ENCODE peak calls at places on chromosome 15, in seven cellular contexts. F is NCI-H1694 treated with DMSO at 0.1 percent for 48 hours; O is tibial nerve; R is stimulated activated CD8-positive, alpha-beta memory T cell treated with anti-CD3 and anti-CD28 coated beads, Interleukin-2, amount 100 ng/mL, for 48 hours; N is nephron progenitor cell; I is AG20443; G is NCI-H460. D is an unnamed sample.

GRCh38 chr15:34360298-34360697 is 6.7 kb downstream of the LPCAT4 start:
- DNase-seq in F (no peak), O (no peak), R (no peak), N (no peak), I (no peak), G (no peak), D (no peak)

GRCh38 chr15:32790352-32790999 is 72.7 kb downstream of the GREM1 start:
- DNase-seq in F (no peak), O (no peak), R (no peak), N (no peak), I (peak), G (no peak), D (peak)

GRCh38 chr15:85598203-85598602 is 196.5 kb downstream of the KLHL25 start:
- DNase-seq in F (no peak), O (no peak), R (no peak), N (no peak), I (no peak), G (no peak), D (no peak)

GRCh38 chr15:95127356-95127755 is 896.0 kb downstream of the MCTP2 start:
- DNase-seq in F (no peak), O (no peak), R (no peak), N (no peak), I (no peak), G (no peak), D (no peak)

GRCh38 chr15:62112616-62113593 is 46.1 kb downstream of the C2CD4A start:
- DNase-seq in F (no peak), O (no peak), R (no peak), N (no peak), I (peak), G (no peak), D (peak)

GRCh38 chr15:58440922-58441321 is 9.1 kb downstream of the LIPC start:
- DNase-seq in F (no peak), O (no peak), R (no peak), N (no peak), I (no peak), G (no peak), D (no peak)

GRCh38 chr15:78925956-78926743 is 18.7 kb downstream of the CTSH start:
- DNase-seq in F (no peak), O (no peak), R (no peak), N (no peak), I (no peak), G (no peak), D (no peak)

GRCh38 chr15:68730491-68731317 is 90.0 kb downstream of the ANP32A start:
- DNase-seq in F (peak), O (no peak), R (no peak), N (peak), I (peak), G (peak), D (peak)

GRCh38 chr15:78415284-78415683 is 22.7 kb upstream of the IREB2 start:
- DNase-seq in F (peak), O (no peak), R (no peak), N (no peak), I (peak), G (no peak), D (peak)

GRCh38 chr15:76938752-76939151 is 7.2 kb downstream of the RCN2 start:
- DNase-seq in F (no peak), O (no peak), R (no peak), N (no peak), I (no peak), G (no peak), D (no peak)

GRCh38 chr15:96893159-96893906 is 562.8 kb downstream of the NR2F2 start:
- DNase-seq in F (no peak), O (no peak), R (no peak), N (peak), I (peak), G (peak), D (peak)

GRCh38 chr15:82874267-82874666 is 64.8 kb downstream of the WHAMM start:
- DNase-seq in F (no peak), O (no peak), R (no peak), N (no peak), I (no peak), G (no peak), D (no peak)

GRCh38 chr15:100928632-100929280 is 9.6 kb downstream of the LRRK1 start:
- DNase-seq in F (no peak), O (no peak), R (no peak), N (no peak), I (no peak), G (no peak), D (no peak)

GRCh38 chr15:43828061-43828657 is 1.4 kb downstream of the WDR76 start:
- DNase-seq in F (no peak), O (no peak), R (no peak), N (no peak), I (peak), G (no peak), D (peak)

GRCh38 chr15:65244638-65245037 is 33.4 kb upstream of the CILP start:
- DNase-seq in F (no peak), O (no peak), R (no peak), N (no peak), I (no peak), G (no peak), D (no peak)

GRCh38 chr15:70672081-70672480 is 91.3 kb downstream of the UACA start:
- DNase-seq in F (no peak), O (no peak), R (no peak), N (no peak), I (no peak), G (no peak), D (no peak)

GRCh38 chr15:41561104-41561776 is 2.2 kb downstream of the TYRO3 start:
- DNase-seq in F (no peak), O (no peak), R (no peak), N (no peak), I (no peak), G (no peak), D (no peak)

GRCh38 chr15:79593119-79593869 is 161.2 kb downstream of the MINAR1 start:
- DNase-seq in F (no peak), O (no peak), R (no peak), N (no peak), I (peak), G (no peak), D (peak)